ENCODE peak calls at places on chromosomes 3 and 15, in seven cellular contexts. E is IMR-90, C is H1, Q is mesendoderm, X is mesenchymal stem cell, N is H9, Z is trophoblast cell. B is an unnamed sample.

GRCh38 chr3:192435241-192435640 is 292.1 kb downstream of the FGF12 start:
- DNase-seq in E (no peak), C (no peak), Q (no peak), X (no peak), N (no peak), Z (no peak), B (no peak)

GRCh38 chr3:31250116-31250813 is 282.5 kb upstream of the STT3B start:
- DNase-seq in E (peak), C (no peak), Q (peak), X (no peak), N (no peak), Z (no peak), B (no peak)

GRCh38 chr15:70062321-70062956 is 35.3 kb downstream of the TLE3 start:
- DNase-seq in E (peak), C (no peak), Q (no peak), X (no peak), N (no peak), Z (no peak), B (no peak)

GRCh38 chr3:117485841-117486240 is 776.3 kb downstream of the TUSC7 start:
- DNase-seq in E (peak), C (no peak), Q (no peak), X (no peak), N (no peak), Z (no peak), B (no peak)

GRCh38 chr3:168093229-168093628 is 2.5 kb downstream of the GOLIM4 start:
- DNase-seq in E (no peak), C (no peak), Q (no peak), X (no peak), N (no peak), Z (no peak), B (no peak)

GRCh38 chr3:122978569-122978968 is 49.0 kb downstream of the SEMA5B start:
- DNase-seq in E (no peak), C (no peak), Q (no peak), X (no peak), N (no peak), Z (no peak), B (no peak)

GRCh38 chr15:73900129-73900712 is 26.0 kb upstream of the LOXL1 start:
- DNase-seq in E (peak), C (no peak), Q (no peak), X (no peak), N (no peak), Z (peak), B (no peak)

GRCh38 chr3:27356976-27357375 is 12.2 kb downstream of the NEK10 start:
- DNase-seq in E (no peak), C (no peak), Q (no peak), X (no peak), N (no peak), Z (no peak), B (no peak)

DNA sequence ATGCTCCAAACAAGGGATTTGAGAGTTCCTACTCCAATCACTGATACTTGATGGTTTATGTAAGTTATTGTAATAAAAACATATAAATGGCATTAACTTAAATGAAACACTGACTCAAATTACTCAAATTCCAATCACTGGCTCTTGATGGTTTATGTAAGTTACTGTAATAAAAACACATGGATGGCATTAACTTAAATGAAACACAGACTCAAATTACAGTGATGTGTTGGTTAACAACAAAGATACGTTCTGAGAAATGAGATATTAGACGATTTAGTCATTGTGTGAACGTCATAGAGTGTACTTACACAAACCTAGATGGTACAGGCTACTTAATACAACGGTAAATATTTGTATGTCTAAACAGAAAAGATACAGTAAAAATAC is 6.6 kb downstream of the MOBP start:
- DNase-seq in E (no peak), C (no peak), Q (no peak), X (no peak), N (no peak), Z (no peak), B (no peak)
- H4K8ac ChIP-seq in E (no peak), C (no peak), Q (no peak), X (no peak), N (no peak), Z (no peak), B (no peak)

DNA sequence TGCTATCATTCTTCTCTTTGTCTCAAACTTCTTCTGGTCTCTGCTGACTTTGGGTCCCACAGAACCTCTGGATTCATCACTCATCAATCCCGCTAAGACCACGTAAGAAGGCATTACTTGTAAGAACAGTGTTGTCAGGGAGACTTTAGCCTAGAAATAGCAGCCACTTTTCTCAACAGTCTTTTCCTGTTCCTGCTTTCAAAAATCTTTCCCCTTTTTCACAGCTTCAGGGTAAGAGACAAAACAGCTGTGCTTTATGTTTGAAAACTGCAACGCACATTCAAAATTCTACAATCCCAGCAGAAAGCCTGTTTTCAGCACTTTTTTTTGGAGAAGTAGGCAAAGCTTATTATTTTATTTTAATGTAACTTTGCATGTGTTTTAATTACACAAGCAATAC is 42.0 kb upstream of the FAM98B start:
- DNase-seq in E (no peak), C (no peak), Q (no peak), X (peak), N (no peak), Z (no peak), B (no peak)
- H3K23ac ChIP-seq in E (no peak), C (no peak), Q (no peak), X (no peak), N (no peak), Z (peak), B (no peak)

GRCh38 chr3:120174811-120175210 is 80.6 kb upstream of the GSK3B start:
- DNase-seq in E (no peak), C (no peak), Q (no peak), X (no peak), N (no peak), Z (no peak), B (no peak)
- H4K8ac ChIP-seq in E (no peak), C (no peak), Q (no peak), X (no peak), N (no peak), Z (peak), B (no peak)

DNA sequence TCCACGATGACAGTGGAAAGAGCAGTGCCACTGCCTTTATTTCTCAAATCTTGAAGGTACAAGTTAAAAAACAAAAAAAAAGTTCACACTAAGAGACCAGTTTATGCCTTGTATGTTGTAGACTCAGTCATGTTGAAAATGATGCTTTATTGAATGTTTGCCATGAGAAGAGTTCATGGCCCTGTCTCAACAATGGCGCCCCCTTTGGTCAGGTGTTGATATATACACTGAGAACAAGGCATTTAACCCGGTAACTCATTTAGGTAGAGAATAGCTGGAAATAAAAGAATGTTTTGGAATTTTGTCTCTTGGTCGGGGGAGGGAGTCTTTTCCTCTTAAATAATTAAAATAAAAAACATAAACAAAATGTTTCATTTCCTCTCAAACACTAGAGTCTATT is 145.6 kb upstream of the SLC2A2 start:
- DNase-seq in E (no peak), C (peak), Q (no peak), X (no peak), N (no peak), Z (no peak), B (no peak)
- H3K23ac ChIP-seq in E (no peak), C (no peak), Q (no peak), X (no peak), N (no peak), Z (no peak), B (no peak)

DNA sequence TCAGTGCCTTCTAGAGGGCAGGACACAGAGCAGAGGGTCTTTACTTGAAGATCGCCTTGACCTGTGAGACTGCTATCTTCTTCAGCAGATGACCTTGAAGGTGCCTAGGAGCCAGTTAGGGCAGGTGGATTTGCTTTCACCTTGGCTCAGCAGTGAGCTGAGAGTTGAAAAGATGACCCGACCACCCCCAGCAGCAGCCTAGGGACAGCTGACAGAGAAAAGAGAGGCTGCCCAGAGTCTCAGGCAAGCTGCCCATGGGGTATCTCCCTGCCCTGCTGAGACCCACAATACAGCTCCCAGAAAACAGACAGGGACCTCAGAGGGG is 453 bp upstream of the LTF start:
- DNase-seq in E (no peak), C (no peak), Q (no peak), X (no peak), N (no peak), Z (no peak), B (no peak)
- H4K8ac ChIP-seq in E (no peak), C (no peak), Q (no peak), X (no peak), N (no peak), Z (no peak), B (no peak)

GRCh38 chr3:110487840-110488239 is 583.8 kb upstream of the NECTIN3 start:
- DNase-seq in E (no peak), C (no peak), Q (no peak), X (no peak), N (no peak), Z (no peak), B (no peak)
- H3K23ac ChIP-seq in E (no peak), C (no peak), Q (no peak), X (no peak), N (no peak), Z (no peak), B (no peak)

GRCh38 chr3:191380001-191380400 is 49.7 kb upstream of the UTS2B start:
- DNase-seq in E (no peak), C (no peak), Q (no peak), X (no peak), N (no peak), Z (no peak), B (no peak)

GRCh38 chr3:191373327-191373726 is 43.0 kb upstream of the UTS2B start:
- DNase-seq in E (peak), C (no peak), Q (no peak), X (no peak), N (no peak), Z (no peak), B (no peak)

GRCh38 chr3:191379473-191379872 is 49.1 kb upstream of the UTS2B start:
- DNase-seq in E (no peak), C (no peak), Q (no peak), X (no peak), N (no peak), Z (no peak), B (no peak)

GRCh38 chr3:191378142-191378541 is 47.8 kb upstream of the UTS2B start:
- DNase-seq in E (no peak), C (no peak), Q (no peak), X (no peak), N (no peak), Z (no peak), B (no peak)

GRCh38 chr3:191376742-191377141 is 46.4 kb upstream of the UTS2B start:
- DNase-seq in E (peak), C (no peak), Q (no peak), X (peak), N (no peak), Z (no peak), B (no peak)
- H4K8ac ChIP-seq in E (peak), C (no peak), Q (no peak), X (no peak), N (no peak), Z (no peak), B (no peak)

GRCh38 chr15:99450896-99451358 is 114.9 kb upstream of the MEF2A start:
- DNase-seq in E (no peak), C (peak), Q (no peak), X (no peak), N (no peak), Z (no peak), B (no peak)

GRCh38 chr15:99452728-99453643 is 112.8 kb upstream of the MEF2A start:
- DNase-seq in E (peak), C (peak), Q (no peak), X (peak), N (no peak), Z (no peak), B (no peak)

GRCh38 chr15:99449514-99449913 is 116.3 kb upstream of the MEF2A start:
- DNase-seq in E (peak), C (no peak), Q (no peak), X (no peak), N (no peak), Z (no peak), B (no peak)

GRCh38 chr15:99452010-99452409 is 113.8 kb upstream of the MEF2A start:
- DNase-seq in E (no peak), C (peak), Q (no peak), X (no peak), N (no peak), Z (no peak), B (no peak)

DNA sequence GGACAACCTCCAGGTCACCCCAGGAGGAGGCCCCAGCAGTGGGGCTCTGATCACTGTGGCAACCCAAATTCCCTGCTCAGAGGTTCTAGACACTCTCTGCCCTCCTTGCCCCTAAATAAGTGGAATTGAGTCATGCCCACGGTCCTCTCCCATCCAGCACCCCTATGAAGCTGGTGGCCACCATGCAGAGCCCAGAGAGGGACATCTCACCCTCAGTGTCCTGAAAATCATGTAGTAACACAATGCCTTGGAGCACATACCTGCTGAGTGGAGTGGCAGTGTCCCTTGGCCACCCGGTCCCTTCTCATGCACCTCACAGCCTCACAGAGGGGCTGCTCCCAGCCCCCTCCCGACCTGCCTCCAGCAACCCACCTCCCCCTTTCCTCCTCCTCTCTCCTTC is 114.3 kb upstream of the MEF2A start:
- DNase-seq in E (no peak), C (peak), Q (no peak), X (no peak), N (no peak), Z (no peak), B (no peak)
- H3K23ac ChIP-seq in E (no peak), C (no peak), Q (no peak), X (no peak), N (no peak), Z (no peak), B (no peak)

GRCh38 chr15:91878319-91878718 is 24.8 kb downstream of the SLCO3A1 start:
- DNase-seq in E (no peak), C (no peak), Q (no peak), X (no peak), N (no peak), Z (no peak), B (no peak)
- H4K8ac ChIP-seq in E (no peak), C (no peak), Q (no peak), X (no peak), N (no peak), Z (no peak), B (no peak)

B was measured in neuronal stem cell.